ENCODE peak calls at places on chromosomes 13 and 19, in seven cellular contexts. Y is A549, G is fibroblast of lung, D is PC-3, E is IMR-90, J is PC-9, W is hepatocyte. F is an unnamed sample.

GRCh38 chr13:33236021-33236420 is 49.5 kb downstream of the STARD13 start:
- DNase-seq in D (peak), J (no peak), E (peak), Y (no peak), W (no peak), G (peak), F (peak)

GRCh38 chr19:50994129-50994528 is 7.3 kb downstream of the KLK8 start:
- DNase-seq in E (no peak), Y (peak), J (no peak), G (no peak), W (no peak), D (peak), F (no peak)

GRCh38 chr19:46818812-46819211 is 30.4 kb upstream of the SLC1A5 start:
- DNase-seq in G (peak), Y (peak), E (peak), W (no peak), D (peak), J (no peak), F (no peak)

GRCh38 chr19:9673912-9674668 is 810 bp downstream of the ZNF562 start:
- DNase-seq in D (peak), J (peak), G (no peak), Y (peak), W (no peak), E (peak), F (peak)

GRCh38 chr13:39209731-39210633 is 171.7 kb downstream of the NHLRC3 start:
- DNase-seq in J (no peak), E (peak), D (no peak), G (peak), W (no peak), Y (no peak), F (no peak)

GRCh38 chr13:57740719-57741118 is 109.2 kb downstream of the PCDH17 start:
- DNase-seq in J (no peak), E (no peak), W (no peak), D (no peak), G (peak), Y (no peak), F (no peak)

GRCh38 chr13:75726313-75726712 is 90.2 kb downstream of the LMO7 start:
- DNase-seq in W (no peak), G (no peak), D (no peak), J (no peak), Y (no peak), E (no peak), F (no peak)

GRCh38 chr19:58551577-58552471 is 3.1 kb downstream of the CHMP2A start:
- DNase-seq in D (no peak), J (no peak), E (no peak), Y (no peak), W (peak), G (no peak), F (no peak)

GRCh38 chr13:98927954-98928927 is 49.6 kb downstream of the DOCK9 start:
- DNase-seq in J (no peak), G (peak), D (no peak), W (no peak), Y (no peak), E (peak), F (peak)

GRCh38 chr19:16589917-16590316 is 17.7 kb upstream of the SLC35E1 start:
- DNase-seq in G (no peak), J (no peak), E (no peak), Y (no peak), W (no peak), D (no peak), F (no peak)

GRCh38 chr19:3518669-3519068 is 12.6 kb downstream of the FZR1 start:
- DNase-seq in D (no peak), E (no peak), G (no peak), W (no peak), J (no peak), Y (no peak), F (no peak)

GRCh38 chr19:3519126-3519525 is 13.0 kb downstream of the FZR1 start:
- DNase-seq in E (no peak), W (no peak), Y (no peak), D (no peak), J (no peak), G (no peak), F (no peak)

GRCh38 chr19:3518231-3518630 is 12.1 kb downstream of the FZR1 start:
- DNase-seq in Y (no peak), W (no peak), D (no peak), J (no peak), E (no peak), G (no peak), F (no peak)

GRCh38 chr19:3516675-3517207 is 10.6 kb downstream of the FZR1 start:
- DNase-seq in D (peak), G (no peak), W (no peak), J (no peak), Y (no peak), E (no peak), F (no peak)

GRCh38 chr19:3517638-3518037 is 11.5 kb downstream of the FZR1 start:
- DNase-seq in W (no peak), G (no peak), J (no peak), E (no peak), D (no peak), Y (no peak), F (no peak)
- H3K4me2 ChIP-seq in W (no peak), G (no peak), J (no peak), E (no peak), D (no peak), Y (peak), F (no peak)

GRCh38 chr19:45637890-45638667 is 1.1 kb downstream of the EML2 start:
- DNase-seq in W (peak), J (peak), G (peak), E (peak), D (no peak), Y (peak), F (no peak)

GRCh38 chr19:45636902-45637301 is 2.3 kb downstream of the EML2 start:
- DNase-seq in E (no peak), D (no peak), J (no peak), Y (no peak), W (no peak), G (no peak), F (no peak)

GRCh38 chr19:45638930-45639729 is at the start of gene EML2:
- DNase-seq in W (peak), E (no peak), Y (peak), D (peak), G (no peak), J (peak), F (peak)

GRCh38 chr19:45632468-45633196 is 6.6 kb downstream of the EML2 start:
- DNase-seq in Y (peak), W (peak), J (peak), G (peak), E (peak), D (peak), F (peak)

DNA sequence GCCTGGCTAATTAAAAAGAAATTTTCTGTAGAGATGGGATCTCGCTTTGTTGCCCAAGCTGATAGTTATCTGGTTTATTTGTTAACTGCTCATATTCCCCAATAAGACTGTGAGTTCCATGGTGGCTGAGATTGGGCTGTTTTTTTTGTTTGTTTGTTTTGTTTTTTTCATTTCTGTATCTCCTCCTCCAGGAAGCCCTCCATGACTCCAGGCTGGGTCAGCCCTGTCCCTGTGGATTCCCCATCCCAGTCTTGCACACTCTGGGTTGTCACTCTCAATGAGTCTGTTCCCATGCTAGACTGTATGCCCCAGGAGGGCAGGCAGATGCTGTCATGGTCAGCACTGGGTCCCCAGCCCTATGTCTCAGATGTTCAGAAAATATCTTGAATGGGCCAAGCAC is 2.9 kb downstream of the EML2 start:
- DNase-seq in W (no peak), D (no peak), Y (no peak), E (no peak), G (no peak), J (no peak), F (no peak)
- H3K4me2 ChIP-seq in W (no peak), D (no peak), Y (no peak), E (no peak), G (no peak), J (no peak), F (no peak)

GRCh38 chr13:59588717-59589067 is 575.0 kb downstream of the DIAPH3 start:
- DNase-seq in J (no peak), D (no peak), Y (no peak), W (no peak), G (no peak), E (no peak), F (no peak)
- H3K4me2 ChIP-seq in J (no peak), D (no peak), Y (no peak), W (no peak), G (no peak), E (no peak), F (no peak)

GRCh38 chr13:111858571-111858970 is 208.4 kb upstream of the SOX1 start:
- DNase-seq in Y (no peak), G (no peak), J (no peak), D (no peak), W (no peak), E (no peak), F (no peak)

GRCh38 chr13:111855786-111856185 is 211.2 kb upstream of the SOX1 start:
- DNase-seq in Y (no peak), G (no peak), D (no peak), J (no peak), W (no peak), E (no peak), F (no peak)

GRCh38 chr13:111857846-111858560 is 208.9 kb upstream of the SOX1 start:
- DNase-seq in G (no peak), W (no peak), J (no peak), Y (no peak), D (no peak), E (no peak), F (no peak)

GRCh38 chr13:111856571-111856970 is 210.4 kb upstream of the SOX1 start:
- DNase-seq in E (no peak), W (no peak), J (no peak), Y (no peak), G (no peak), D (no peak), F (no peak)

DNA sequence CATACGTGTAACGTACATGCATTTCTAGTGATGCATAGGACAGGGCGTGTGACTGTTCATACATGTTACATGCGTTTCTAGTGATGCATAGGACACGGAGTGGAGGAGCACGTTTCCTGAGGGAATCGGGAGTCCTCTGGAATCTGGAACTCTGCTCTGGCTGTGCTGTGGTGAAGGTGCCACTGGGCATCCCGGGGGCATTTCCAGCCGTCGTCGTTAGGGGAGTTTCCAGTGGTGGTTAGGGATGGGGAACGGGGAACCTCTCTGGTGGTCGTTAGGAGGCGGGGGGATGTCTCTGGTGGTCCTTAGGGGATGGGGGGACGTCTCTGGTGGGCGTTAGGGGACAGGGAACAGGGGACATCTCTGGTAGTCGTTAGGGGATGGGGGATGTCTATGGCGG is 209.6 kb upstream of the SOX1 start:
- DNase-seq in D (no peak), J (no peak), Y (no peak), W (no peak), G (no peak), E (no peak), F (no peak)
- H3K4me2 ChIP-seq in D (no peak), J (no peak), Y (no peak), W (no peak), G (no peak), E (no peak), F (no peak)

GRCh38 chr19:35533201-35533821 is at the start of gene GAPDHS:
- DNase-seq in Y (no peak), D (no peak), W (no peak), G (peak), E (peak), J (no peak), F (no peak)
- H3K4me2 ChIP-seq in Y (peak), D (no peak), W (no peak), G (peak), E (peak), J (no peak), F (no peak)